ENCODE peak calls at places on chromosomes 1 and 21, in four cellular contexts. O is NT2/D1, Y is upper lobe of right lung, X is T-helper 9 cell. Z is an unnamed sample.

GRCh38 chr1:8408151-8408839 is 90.4 kb downstream of the SLC45A1 start:
- DNase-seq in O (no peak), Y (no peak), X (no peak), Z (no peak)

GRCh38 chr1:176073524-176074157 is 133.4 kb downstream of the COP1 start:
- DNase-seq in O (peak; percentile 74), Y (no peak), X (peak; percentile 3), Z (peak; percentile 14)

GRCh38 chr21:33096426-33096825 is 26.5 kb downstream of the OLIG1 start:
- DNase-seq in O (no peak), Y (no peak), X (no peak), Z (no peak)

GRCh38 chr1:45196863-45197262 is 9.5 kb downstream of the ZSWIM5 start:
- DNase-seq in O (no peak), Y (no peak), X (no peak), Z (no peak)

GRCh38 chr1:205250699-205251098 is 23.0 kb downstream of the TMCC2 start:
- DNase-seq in O (no peak), Y (no peak), X (no peak), Z (no peak)

GRCh38 chr1:24966121-24966723 is 36.1 kb upstream of the RUNX3 start:
- DNase-seq in O (no peak), Y (no peak), X (no peak), Z (no peak)

GRCh38 chr1:77925966-77926365 is 37.5 kb downstream of the NEXN start:
- DNase-seq in O (no peak), Y (no peak), X (no peak), Z (no peak)

GRCh38 chr1:206800411-206800810 is 28.1 kb upstream of the IL10 start:
- DNase-seq in O (no peak), Y (no peak), X (no peak), Z (no peak)

GRCh38 chr1:98410082-98410481 is 251.4 kb upstream of the SNX7 start:
- DNase-seq in O (no peak), Y (no peak), X (no peak), Z (peak; percentile 26)

GRCh38 chr1:212132040-212132439 is 96.5 kb downstream of the DTL start:
- DNase-seq in O (no peak), Y (no peak), X (no peak), Z (no peak)

GRCh38 chr1:15246960-15247614 is at the start of gene FHAD1:
- DNase-seq in O (peak; percentile 33), Y (peak; percentile 85), X (peak; percentile 18), Z (peak; percentile 5)

GRCh38 chr1:151942882-151943281 is 33.6 kb upstream of the THEM4 start:
- DNase-seq in O (no peak), Y (no peak), X (no peak), Z (no peak)